ENCODE peak calls at places on chromosome 13, in four cellular contexts. U is choroid plexus epithelial cell, T is EL, M is non-pigmented ciliary epithelial cell. H is an unnamed sample.

GRCh38 chr13:41188584-41188983 is 5.8 kb downstream of the KBTBD7 start:
- DNase-seq in U (peak; percentile 66), T (peak; percentile 64), M (peak; percentile 32), H (no peak)

GRCh38 chr13:48600374-48601364 is 53.1 kb upstream of the CYSLTR2 start:
- DNase-seq in U (peak; percentile 91), T (peak; percentile 46), M (peak; percentile 59), H (no peak)

GRCh38 chr13:113148407-113148806 is 10.0 kb upstream of the PROZ start:
- DNase-seq in U (no peak), T (no peak), M (no peak), H (no peak)

GRCh38 chr13:23470706-23471610 is 37.5 kb upstream of the SACS start:
- DNase-seq in U (no peak), T (peak; percentile 36), M (no peak), H (no peak)

GRCh38 chr13:109465151-109465550 is 321.2 kb downstream of the IRS2 start:
- DNase-seq in U (peak; percentile 5), T (no peak), M (no peak), H (no peak)

GRCh38 chr13:45310341-45311138 is 30.4 kb downstream of the TPT1 start:
- DNase-seq in U (no peak), T (no peak), M (no peak), H (no peak)

GRCh38 chr13:83162493-83162892 is 719.8 kb downstream of the SLITRK1 start:
- DNase-seq in U (peak; percentile 21), T (no peak), M (no peak), H (no peak)

GRCh38 chr13:52010890-52011689 is at the start of gene ATP7B:
- DNase-seq in U (no peak), T (peak; percentile 21), M (no peak), H (peak; percentile 53)

GRCh38 chr13:32135655-32136054 is 104.1 kb downstream of the FRY start:
- DNase-seq in U (peak; percentile 30), T (peak; percentile 71), M (peak; percentile 42), H (no peak)

GRCh38 chr13:75830842-75831241 is 194.7 kb downstream of the LMO7 start:
- DNase-seq in U (peak; percentile 48), T (peak; percentile 55), M (peak; percentile 15), H (no peak)

GRCh38 chr13:100875392-100876043 is 200.9 kb upstream of the TMTC4 start:
- DNase-seq in U (peak; percentile 97), T (peak; percentile 92), M (peak; percentile 90), H (no peak)

GRCh38 chr13:97434417-97435296 is 688 bp downstream of the RAP2A start:
- DNase-seq in U (peak; percentile 41), T (peak; percentile 38), M (no peak), H (peak; percentile 71)

GRCh38 chr13:51066091-51066831 is 44.8 kb downstream of the C13orf42 start:
- DNase-seq in U (peak; percentile 22), T (peak; percentile 55), M (peak; percentile 8), H (peak; percentile 16)

GRCh38 chr13:20728579-20729300 is 25.2 kb downstream of the IL17D start:
- DNase-seq in U (no peak), T (no peak), M (no peak), H (no peak)

H was measured in mucosa of descending colon.